ENCODE peak calls at places on chromosome 11, in nine cellular contexts. One of them, this sample, is unnamed.

GRCh38 chr11:63764201-63764711 is 4.3 kb downstream of the ZFTA start:
- DNase-seq in nucleus accumbens: no peak
- DNase-seq in glutamatergic neuron: no peak
- DNase-seq in activated CD4-positive, alpha-beta T cell treated with anti-CD3 and anti-CD28 coated beads, Interleukin-2, amount 10 ng/mL, durations not matched to agents 7 days and 5 days: no peak
- DNase-seq in astrocyte of the cerebellum: no peak
- DNase-seq in activated CD4-positive, alpha-beta memory T cell treated with anti-CD3 and anti-CD28 coated beads, Interleukin-2, amount 10 ng/mL, durations not matched to agents 7 days and 5 days: no peak
- DNase-seq in amniotic stem cell: no peak
- DNase-seq in activated T-cell treated with anti-CD3 and anti-CD28 coated beads for 1 hour: no peak
- DNase-seq in ureter: no peak
- DNase-seq in this sample: no peak

GRCh38 chr11:57566564-57567209 is 785 bp downstream of the UBE2L6 start:
- DNase-seq in astrocyte of the cerebellum: no peak
- DNase-seq in activated CD4-positive, alpha-beta memory T cell treated with anti-CD3 and anti-CD28 coated beads, Interleukin-2, amount 10 ng/mL, durations not matched to agents 7 days and 5 days: peak
- DNase-seq in activated CD4-positive, alpha-beta T cell treated with anti-CD3 and anti-CD28 coated beads, Interleukin-2, amount 10 ng/mL, durations not matched to agents 7 days and 5 days: peak
- DNase-seq in activated T-cell treated with anti-CD3 and anti-CD28 coated beads for 1 hour: no peak
- DNase-seq in glutamatergic neuron: no peak
- DNase-seq in nucleus accumbens: no peak
- DNase-seq in amniotic stem cell: no peak
- DNase-seq in ureter: no peak
- DNase-seq in this sample: no peak

GRCh38 chr11:26720003-26720402 is 1.9 kb downstream of the SLC5A12 start:
- DNase-seq in glutamatergic neuron: no peak
- DNase-seq in nucleus accumbens: no peak
- DNase-seq in activated CD4-positive, alpha-beta memory T cell treated with anti-CD3 and anti-CD28 coated beads, Interleukin-2, amount 10 ng/mL, durations not matched to agents 7 days and 5 days: no peak
- DNase-seq in astrocyte of the cerebellum: no peak
- DNase-seq in activated T-cell treated with anti-CD3 and anti-CD28 coated beads for 1 hour: no peak
- DNase-seq in amniotic stem cell: no peak
- DNase-seq in activated CD4-positive, alpha-beta T cell treated with anti-CD3 and anti-CD28 coated beads, Interleukin-2, amount 10 ng/mL, durations not matched to agents 7 days and 5 days: no peak
- DNase-seq in ureter: no peak
- DNase-seq in this sample: no peak

GRCh38 chr11:120500414-120500936 is 11.1 kb upstream of the GRIK4 start:
- DNase-seq in ureter: no peak
- DNase-seq in activated T-cell treated with anti-CD3 and anti-CD28 coated beads for 1 hour: no peak
- DNase-seq in glutamatergic neuron: no peak
- DNase-seq in amniotic stem cell: no peak
- DNase-seq in activated CD4-positive, alpha-beta T cell treated with anti-CD3 and anti-CD28 coated beads, Interleukin-2, amount 10 ng/mL, durations not matched to agents 7 days and 5 days: no peak
- DNase-seq in nucleus accumbens: no peak
- DNase-seq in astrocyte of the cerebellum: no peak
- DNase-seq in activated CD4-positive, alpha-beta memory T cell treated with anti-CD3 and anti-CD28 coated beads, Interleukin-2, amount 10 ng/mL, durations not matched to agents 7 days and 5 days: no peak
- DNase-seq in this sample: no peak

GRCh38 chr11:130872961-130873360 is 43.3 kb downstream of the SNX19 start:
- DNase-seq in glutamatergic neuron: no peak
- DNase-seq in activated T-cell treated with anti-CD3 and anti-CD28 coated beads for 1 hour: no peak
- DNase-seq in activated CD4-positive, alpha-beta T cell treated with anti-CD3 and anti-CD28 coated beads, Interleukin-2, amount 10 ng/mL, durations not matched to agents 7 days and 5 days: no peak
- DNase-seq in ureter: no peak
- DNase-seq in astrocyte of the cerebellum: peak
- DNase-seq in activated CD4-positive, alpha-beta memory T cell treated with anti-CD3 and anti-CD28 coated beads, Interleukin-2, amount 10 ng/mL, durations not matched to agents 7 days and 5 days: no peak
- DNase-seq in nucleus accumbens: no peak
- DNase-seq in amniotic stem cell: peak
- DNase-seq in this sample: no peak

GRCh38 chr11:62500066-62501035 is 46.3 kb downstream of the AHNAK start:
- DNase-seq in astrocyte of the cerebellum: no peak
- DNase-seq in amniotic stem cell: no peak
- DNase-seq in activated CD4-positive, alpha-beta memory T cell treated with anti-CD3 and anti-CD28 coated beads, Interleukin-2, amount 10 ng/mL, durations not matched to agents 7 days and 5 days: no peak
- DNase-seq in glutamatergic neuron: no peak
- DNase-seq in activated CD4-positive, alpha-beta T cell treated with anti-CD3 and anti-CD28 coated beads, Interleukin-2, amount 10 ng/mL, durations not matched to agents 7 days and 5 days: no peak
- DNase-seq in nucleus accumbens: no peak
- DNase-seq in activated T-cell treated with anti-CD3 and anti-CD28 coated beads for 1 hour: no peak
- DNase-seq in ureter: peak
- DNase-seq in this sample: no peak

GRCh38 chr11:15989685-15990084 is 366.7 kb downstream of the SOX6 start:
- DNase-seq in nucleus accumbens: no peak
- DNase-seq in astrocyte of the cerebellum: no peak
- DNase-seq in glutamatergic neuron: no peak
- DNase-seq in activated CD4-positive, alpha-beta T cell treated with anti-CD3 and anti-CD28 coated beads, Interleukin-2, amount 10 ng/mL, durations not matched to agents 7 days and 5 days: no peak
- DNase-seq in activated CD4-positive, alpha-beta memory T cell treated with anti-CD3 and anti-CD28 coated beads, Interleukin-2, amount 10 ng/mL, durations not matched to agents 7 days and 5 days: no peak
- DNase-seq in ureter: no peak
- DNase-seq in amniotic stem cell: no peak
- DNase-seq in activated T-cell treated with anti-CD3 and anti-CD28 coated beads for 1 hour: no peak
- DNase-seq in this sample: no peak

GRCh38 chr11:94739331-94739730 is 28.8 kb upstream of the AMOTL1 start:
- DNase-seq in activated T-cell treated with anti-CD3 and anti-CD28 coated beads for 1 hour: no peak
- DNase-seq in amniotic stem cell: no peak
- DNase-seq in ureter: no peak
- DNase-seq in nucleus accumbens: no peak
- DNase-seq in activated CD4-positive, alpha-beta T cell treated with anti-CD3 and anti-CD28 coated beads, Interleukin-2, amount 10 ng/mL, durations not matched to agents 7 days and 5 days: no peak
- DNase-seq in astrocyte of the cerebellum: no peak
- DNase-seq in glutamatergic neuron: no peak
- DNase-seq in activated CD4-positive, alpha-beta memory T cell treated with anti-CD3 and anti-CD28 coated beads, Interleukin-2, amount 10 ng/mL, durations not matched to agents 7 days and 5 days: no peak
- DNase-seq in this sample: no peak

GRCh38 chr11:67642490-67643120 is 3.0 kb upstream of the TBX10 start:
- DNase-seq in amniotic stem cell: no peak
- DNase-seq in nucleus accumbens: no peak
- DNase-seq in activated CD4-positive, alpha-beta memory T cell treated with anti-CD3 and anti-CD28 coated beads, Interleukin-2, amount 10 ng/mL, durations not matched to agents 7 days and 5 days: no peak
- DNase-seq in activated CD4-positive, alpha-beta T cell treated with anti-CD3 and anti-CD28 coated beads, Interleukin-2, amount 10 ng/mL, durations not matched to agents 7 days and 5 days: no peak
- DNase-seq in astrocyte of the cerebellum: no peak
- DNase-seq in glutamatergic neuron: no peak
- DNase-seq in ureter: no peak
- DNase-seq in activated T-cell treated with anti-CD3 and anti-CD28 coated beads for 1 hour: no peak
- DNase-seq in this sample: no peak

GRCh38 chr11:116467809-116468208 is 305.0 kb downstream of the BUD13 start:
- DNase-seq in nucleus accumbens: no peak
- DNase-seq in amniotic stem cell: no peak
- DNase-seq in ureter: no peak
- DNase-seq in glutamatergic neuron: no peak
- DNase-seq in activated T-cell treated with anti-CD3 and anti-CD28 coated beads for 1 hour: no peak
- DNase-seq in activated CD4-positive, alpha-beta T cell treated with anti-CD3 and anti-CD28 coated beads, Interleukin-2, amount 10 ng/mL, durations not matched to agents 7 days and 5 days: no peak
- DNase-seq in astrocyte of the cerebellum: no peak
- DNase-seq in activated CD4-positive, alpha-beta memory T cell treated with anti-CD3 and anti-CD28 coated beads, Interleukin-2, amount 10 ng/mL, durations not matched to agents 7 days and 5 days: no peak
- DNase-seq in this sample: no peak

This sample was measured in activated CD4-positive, CD25-positive, alpha-beta regulatory T cell.